ENCODE peak calls at places on chromosomes 16 and 17, in nine cellular contexts. L is tibial nerve, T is sigmoid colon, A is transverse colon, V is A549, W is ovary, J is esophagus muscularis mucosa, B is GM12878, I is SK-N-SH. D is an unnamed sample.
A peak's percentile ranks its signal among the peaks of the same experiment; 100 is the strongest.

GRCh38 chr17:72539981-72540897 is 419.4 kb downstream of the SOX9 start:
- DNase-seq in W (peak; percentile 53), J (no peak), I (peak; percentile 99), L (peak; percentile 68), B (no peak), A (peak; percentile 79), V (peak; percentile 79), T (peak; percentile 77), D (peak; percentile 80)

GRCh38 chr16:87094246-87094865 is 222.8 kb downstream of the C16orf95 start:
- DNase-seq in W (no peak), T (no peak), V (no peak), L (no peak), I (no peak), B (no peak), J (no peak), A (no peak), D (no peak)

GRCh38 chr16:82231021-82231787 is 61.2 kb upstream of the MPHOSPH6 start:
- DNase-seq in L (no peak), I (no peak), T (no peak), V (no peak), W (no peak), A (no peak), J (no peak), B (no peak), D (no peak)

GRCh38 chr17:19003543-19003965 is 1.0 kb downstream of the FAM83G start:
- DNase-seq in T (no peak), A (no peak), J (no peak), I (no peak), B (no peak), W (no peak), V (no peak), L (no peak), D (no peak)

GRCh38 chr17:28494445-28495188 is 11.5 kb upstream of the FOXN1 start:
- DNase-seq in L (peak; percentile 58), I (peak; percentile 93), B (no peak), W (peak; percentile 49), V (peak; percentile 67), T (peak; percentile 75), J (peak; percentile 94), A (peak; percentile 79), D (peak; percentile 80)

GRCh38 chr16:11307639-11308492 is 26.7 kb upstream of the PRM1 start:
- DNase-seq in L (no peak), T (no peak), V (no peak), B (no peak), I (no peak), W (no peak), A (no peak), J (no peak), D (no peak)

GRCh38 chr16:47826070-47826469 is 329.7 kb downstream of the ABCC12 start:
- DNase-seq in J (no peak), L (no peak), B (no peak), I (no peak), W (no peak), A (no peak), T (no peak), V (no peak), D (no peak)

GRCh38 chr17:45149037-45149668 is 878 bp downstream of the HEXIM1 start:
- DNase-seq in B (no peak), W (peak; percentile 89), A (peak; percentile 89), L (peak; percentile 79), I (peak; percentile 89), J (no peak), T (peak; percentile 95), V (peak; percentile 90), D (peak; percentile 80)

GRCh38 chr16:11118479-11118878 is 137.5 kb downstream of the SOCS1 start:
- DNase-seq in V (no peak), W (no peak), T (no peak), A (no peak), I (no peak), L (no peak), J (no peak), B (no peak), D (no peak)

GRCh38 chr16:81539009-81539820 is 94.6 kb downstream of the CMIP start:
- DNase-seq in A (no peak), J (no peak), B (no peak), T (no peak), V (no peak), W (no peak), I (peak; percentile 78), L (no peak), D (no peak)

GRCh38 chr17:40548982-40549680 is 16.1 kb downstream of the CCR7 start:
- DNase-seq in W (peak; percentile 49), B (no peak), L (peak; percentile 82), A (peak; percentile 40), T (peak; percentile 87), V (peak; percentile 99), J (peak; percentile 95), I (peak; percentile 47), D (peak; percentile 50)

GRCh38 chr16:10871157-10871991 is 5.6 kb upstream of the CIITA start:
- DNase-seq in I (no peak), B (peak; percentile 86), V (no peak), A (peak; percentile 86), L (no peak), J (no peak), W (no peak), T (peak; percentile 65), D (peak; percentile 98)

GRCh38 chr16:85709766-85710423 is 21.1 kb upstream of the GINS2 start:
- DNase-seq in T (no peak), V (no peak), L (no peak), B (no peak), I (no peak), J (no peak), W (no peak), A (no peak), D (no peak)

GRCh38 chr17:27491713-27492190 is 35.5 kb downstream of the KSR1 start:
- DNase-seq in A (no peak), I (no peak), V (no peak), W (no peak), B (no peak), L (no peak), T (no peak), J (no peak), D (no peak)

GRCh38 chr17:28598389-28598788 is 436 bp downstream of the SPAG5 start:
- DNase-seq in I (no peak), V (no peak), A (no peak), T (no peak), J (no peak), L (no peak), W (no peak), B (no peak), D (no peak)

DNA sequence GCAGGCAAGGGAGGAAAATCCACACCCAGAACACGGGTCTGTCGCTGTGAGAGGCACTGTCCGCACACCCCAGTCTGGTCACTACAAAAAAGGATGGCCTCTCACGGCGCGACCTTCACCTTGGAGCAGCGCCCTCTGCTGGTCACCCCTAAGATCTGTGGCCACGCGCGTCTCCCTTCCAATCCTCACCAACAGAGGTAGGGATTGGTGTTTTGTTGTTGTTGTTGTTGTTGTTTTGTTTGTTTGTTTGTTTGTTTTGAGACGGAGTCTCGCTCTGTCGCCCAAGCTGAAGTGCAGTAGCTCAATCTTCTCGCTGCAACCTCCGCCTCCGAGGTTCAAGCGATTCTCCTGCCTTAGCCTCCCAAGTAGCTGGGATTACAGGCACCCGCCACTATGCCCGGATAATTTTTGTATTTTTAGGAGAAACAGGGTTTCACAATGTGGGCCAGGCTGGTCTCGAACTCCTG is 15.0 kb upstream of the C17orf58 start:
- DNase-seq in W (no peak), L (peak; percentile 22), T (no peak), B (no peak), A (peak; percentile 75), V (peak; percentile 71), I (peak; percentile 78), J (no peak), D (peak; percentile 63)
- TF ChIP-seq CTCF in W (no peak), L (peak; percentile 51), T (peak; percentile 49), B (peak; percentile 80), A (peak; percentile 75), V (peak; percentile 88), I (peak; percentile 89), J (peak; percentile 58), D (no peak)

GRCh38 chr16:75593308-75593707 is 27.1 kb downstream of the GABARAPL2 start:
- DNase-seq in A (no peak), W (no peak), L (no peak), J (no peak), I (no peak), B (no peak), T (no peak), V (no peak), D (no peak)

GRCh38 chr16:75589301-75589700 is 23.1 kb downstream of the GABARAPL2 start:
- DNase-seq in J (no peak), I (no peak), V (no peak), T (no peak), B (no peak), L (no peak), A (no peak), W (no peak), D (no peak)

GRCh38 chr16:75588716-75589115 is 22.5 kb downstream of the GABARAPL2 start:
- DNase-seq in B (no peak), I (no peak), T (no peak), A (no peak), V (no peak), L (no peak), W (no peak), J (no peak), D (no peak)

GRCh38 chr16:75591001-75591852 is 25.0 kb downstream of the GABARAPL2 start:
- DNase-seq in T (peak; percentile 85), L (peak; percentile 28), W (peak; percentile 40), B (no peak), J (no peak), I (peak; percentile 54), A (peak; percentile 31), V (no peak), D (no peak)

GRCh38 chr16:75593825-75594820 is 27.9 kb downstream of the GABARAPL2 start:
- DNase-seq in B (no peak), J (no peak), L (no peak), A (no peak), V (peak; percentile 48), I (peak; percentile 41), T (no peak), W (no peak), D (no peak)
- TF ChIP-seq EP300 in B (no peak), J (no peak), L (no peak), A (no peak), V (no peak), I (no peak), T (no peak), W (no peak), D (no peak)

DNA sequence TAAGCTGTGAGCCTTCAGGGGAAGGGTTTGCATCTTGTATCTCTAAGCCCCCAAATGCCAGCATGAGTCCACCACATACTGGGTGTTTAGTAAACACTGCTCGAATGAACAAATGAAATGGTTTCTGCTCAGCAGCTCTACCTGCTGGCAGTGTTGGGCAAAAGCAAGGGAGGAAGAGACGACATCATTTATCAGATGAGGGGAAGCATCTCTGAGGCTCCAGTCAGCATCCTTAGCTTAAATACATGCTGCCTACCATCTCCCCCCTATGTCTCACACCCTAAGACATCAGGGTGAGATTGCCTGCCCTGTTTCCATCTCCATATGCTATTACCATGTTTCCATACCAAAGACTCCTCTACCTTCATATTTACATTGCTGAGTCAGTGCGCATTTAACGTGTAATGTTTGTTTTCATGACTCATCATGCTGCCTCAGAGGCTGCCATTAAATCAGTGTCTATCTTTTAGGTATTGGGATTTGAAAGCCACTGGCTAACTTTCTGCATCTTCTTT is 379.8 kb downstream of the UTP18 start:
- DNase-seq in I (peak; percentile 27), L (no peak), V (peak; percentile 85), T (no peak), B (no peak), A (no peak), W (no peak), J (no peak), D (no peak)
- TF ChIP-seq CTCF in I (no peak), L (no peak), V (peak; percentile 55), T (no peak), B (peak; percentile 42), A (no peak), W (no peak), J (no peak), D (no peak)

GRCh38 chr16:89257757-89258465 is 40.4 kb downstream of the ZNF778 start:
- DNase-seq in B (no peak), A (no peak), L (no peak), T (no peak), W (no peak), I (peak; percentile 32), J (no peak), V (no peak), D (no peak)
- TF ChIP-seq EP300 in B (no peak), A (no peak), L (no peak), T (no peak), W (no peak), I (no peak), J (no peak), V (no peak), D (no peak)

D was measured in stomach.